ENCODE peak calls at places on chromosomes 11 and 22, in five cellular contexts. M is CD8-positive, alpha-beta T cell; K is uterus; H is neural progenitor cell; C is cardiac muscle cell. O is an unnamed sample. For H3K4me1, the result is how much of the 10 kb centered on the place peaks cover.

GRCh38 chr11:17846852-17847453 is 112.4 kb downstream of the KCNC1 start:
- DNase-seq in C (peak), H (peak), M (no peak), K (no peak), O (peak)

GRCh38 chr22:25643232-25644000 is 78.9 kb downstream of the GRK3 start:
- DNase-seq in K (no peak), C (no peak), H (no peak), M (no peak), O (no peak)

GRCh38 chr22:24090581-24090980 is 79.5 kb downstream of the CABIN1 start:
- DNase-seq in H (no peak), M (no peak), K (no peak), C (no peak), O (no peak)

GRCh38 chr11:26021026-26021425 is 310.9 kb upstream of the ANO3 start:
- DNase-seq in M (no peak), H (no peak), C (no peak), K (no peak), O (no peak)

GRCh38 chr11:7592706-7593105 is 78.9 kb downstream of the PPFIBP2 start:
- DNase-seq in C (peak), K (no peak), H (no peak), M (no peak), O (peak)

GRCh38 chr11:64141081-64141783 is 24.7 kb downstream of the MACROD1 start:
- DNase-seq in H (no peak), C (no peak), M (no peak), K (no peak), O (no peak)

GRCh38 chr11:117143871-117144476 is at the start of gene PAFAH1B2:
- DNase-seq in C (peak), M (peak), K (peak), H (peak), O (peak)

GRCh38 chr11:100890779-100891178 is 203.7 kb downstream of the ARHGAP42 start:
- DNase-seq in C (peak), H (no peak), M (no peak), K (no peak), O (no peak)

GRCh38 chr11:130830563-130830950 is 85.7 kb downstream of the SNX19 start:
- DNase-seq in H (no peak), C (no peak), M (no peak), K (peak), O (no peak)

GRCh38 chr22:39135092-39135896 is 17.2 kb downstream of the CBX7 start:
- DNase-seq in H (peak), C (peak), M (no peak), K (no peak), O (peak)

GRCh38 chr22:25002241-25002985 is 49.9 kb downstream of the KIAA1671 start:
- DNase-seq in M (no peak), H (no peak), K (no peak), C (peak), O (no peak)

GRCh38 chr11:47641585-47642098 is 717 bp downstream of the MTCH2 start:
- DNase-seq in H (peak), M (no peak), K (no peak), C (no peak), O (no peak)

DNA sequence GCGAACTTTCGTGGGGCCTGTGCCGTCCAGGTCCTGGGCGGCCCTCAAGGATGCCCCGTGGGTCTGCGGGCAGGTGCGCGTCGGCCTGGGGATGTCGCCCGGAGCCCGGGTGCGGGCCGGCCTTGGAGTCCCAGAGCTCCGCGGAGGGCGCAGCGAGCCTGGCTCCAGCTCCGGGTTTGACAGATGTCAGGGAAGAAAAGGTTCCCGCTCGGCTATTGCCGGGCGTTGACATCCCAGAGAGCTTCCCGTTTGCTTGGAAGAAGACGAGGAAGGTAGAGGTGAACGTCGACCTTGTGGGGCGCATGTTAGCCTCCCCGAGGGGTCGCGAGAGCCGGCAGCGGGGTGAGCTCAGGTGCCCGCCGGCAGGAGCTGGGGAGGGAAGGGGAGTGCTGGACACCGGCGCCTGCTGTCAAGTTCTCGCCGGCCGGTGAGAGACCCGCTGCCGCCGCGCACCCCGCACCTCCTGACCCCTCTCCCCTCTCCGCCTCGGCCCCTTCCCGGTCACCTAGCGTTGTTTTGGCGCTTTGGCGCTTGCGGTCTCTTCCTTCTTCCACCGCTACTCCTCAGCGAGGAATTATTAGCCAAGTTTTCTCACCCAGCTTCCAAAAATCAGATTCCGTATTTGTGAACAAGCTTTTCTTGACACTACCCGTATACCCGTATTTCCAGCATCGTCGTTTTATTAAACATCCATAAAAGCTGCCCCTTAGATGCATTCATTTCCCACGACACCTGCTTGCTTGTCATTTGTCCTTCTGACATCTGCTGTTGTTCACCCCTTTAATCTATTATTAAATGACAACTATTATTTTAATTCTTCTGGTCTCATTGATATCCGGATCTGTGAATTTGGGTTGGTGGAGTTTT is 1.3 kb downstream of the BMAL1 start:
- DNase-seq in M (no peak), H (peak), K (no peak), C (no peak), O (no peak)
- H3K27ac ChIP-seq in M (peak), H (no peak), K (peak), C (no peak), O (peak)

GRCh38 chr11:128496684-128497056 is 90.7 kb downstream of the ETS1 start:
- DNase-seq in C (no peak), M (no peak), K (no peak), H (no peak), O (no peak)
- H3K4me1 ChIP-seq in C (under half), M (half or more), K (under half), H (under half), O (half or more)

GRCh38 chr11:57327721-57328120 is 3.0 kb upstream of the TNKS1BP1 start:
- DNase-seq in M (no peak), K (no peak), H (no peak), C (no peak), O (no peak)

GRCh38 chr11:57323503-57324153 is 1.1 kb downstream of the TNKS1BP1 start:
- DNase-seq in M (no peak), C (peak), K (no peak), H (no peak), O (no peak)

GRCh38 chr11:57324886-57325734 is at the start of gene TNKS1BP1:
- DNase-seq in K (peak), M (peak), C (peak), H (peak), O (peak)

GRCh38 chr11:57324154-57324885 is 432 bp downstream of the TNKS1BP1 start:
- DNase-seq in C (peak), H (peak), K (peak), M (no peak), O (peak)

DNA sequence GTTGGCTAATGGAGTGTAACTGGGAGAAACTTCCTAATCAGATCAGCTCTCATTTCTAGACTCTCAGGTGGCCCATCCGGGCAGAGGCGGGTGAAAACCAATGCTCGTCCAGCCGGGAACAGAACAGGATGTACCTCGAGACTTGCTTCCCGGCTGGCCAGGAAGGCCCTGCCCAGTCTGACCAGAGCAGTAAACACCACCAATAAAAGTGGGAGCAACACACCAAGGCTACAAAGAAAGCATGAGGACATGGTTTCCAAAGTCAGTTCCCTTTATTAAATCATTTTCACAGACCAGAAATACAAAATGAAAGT is 940 bp upstream of the TNKS1BP1 start:
- DNase-seq in H (no peak), M (no peak), K (peak), C (no peak), O (peak)
- TF ChIP-seq CTCF in H (no peak), M (no peak), K (no peak), C (no peak), O (no peak)

GRCh38 chr11:73201888-73202810 is 15.9 kb upstream of the P2RY2 start:
- DNase-seq in K (no peak), M (no peak), C (no peak), H (no peak), O (no peak)
- H3K27ac ChIP-seq in K (no peak), M (no peak), C (no peak), H (no peak), O (no peak)

GRCh38 chr11:128310676-128311445 is 276.5 kb downstream of the ETS1 start:
- DNase-seq in C (no peak), H (no peak), M (peak), K (no peak), O (no peak)

GRCh38 chr11:128316541-128317206 is 270.7 kb downstream of the ETS1 start:
- DNase-seq in M (no peak), H (no peak), K (no peak), C (peak), O (no peak)

GRCh38 chr11:128311742-128312719 is 275.3 kb downstream of the ETS1 start:
- DNase-seq in C (no peak), K (no peak), H (no peak), M (peak), O (no peak)

GRCh38 chr11:128315933-128316332 is 271.4 kb downstream of the ETS1 start:
- DNase-seq in H (no peak), M (no peak), C (no peak), K (no peak), O (no peak)

DNA sequence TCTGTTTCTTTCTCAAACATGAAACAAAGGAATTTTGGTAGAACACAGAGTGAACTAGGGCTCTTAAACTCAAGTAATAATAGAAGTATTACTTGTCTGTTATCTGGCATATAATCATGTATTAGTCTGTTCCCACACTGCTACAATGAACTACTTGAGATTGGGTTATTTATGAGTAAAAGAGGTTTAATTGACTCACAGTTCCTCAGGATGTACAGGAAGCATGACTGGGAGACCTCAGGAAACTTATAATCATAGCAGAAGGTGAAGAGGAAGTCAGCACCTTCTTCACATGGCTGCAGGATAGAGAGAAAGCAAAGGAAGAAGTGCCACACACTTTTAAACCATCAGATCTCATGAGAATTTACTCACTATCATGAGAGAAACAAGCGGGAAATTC is 273.4 kb downstream of the ETS1 start:
- DNase-seq in K (no peak), M (no peak), C (no peak), H (no peak), O (no peak)
- H3K4me1 ChIP-seq in K (under half), M (half or more), C (under half), H (under half), O (under half)

GRCh38 chr11:11163256-11163655 is 189.8 kb downstream of the CSNK2A3 start:
- DNase-seq in K (no peak), M (no peak), C (peak), H (peak), O (no peak)
- TF ChIP-seq CTCF in K (peak), M (no peak), C (peak), H (peak), O (no peak)

O was measured in heart right ventricle.